ENCODE peak calls at places on chromosome 7, in four cellular contexts. G, L, W and C are unnamed samples.

GRCh38 chr7:151315038-151315655 is 26.5 kb upstream of the NUB1 start:
- DNase-seq in G (peak; percentile 85), W (peak; percentile 65), L (peak; percentile 35), C (peak; percentile 33)

GRCh38 chr7:136293272-136293671 is 316.1 kb upstream of the MTPN start:
- DNase-seq in L (no peak), W (no peak), G (no peak), C (peak; percentile 8)

GRCh38 chr7:139452948-139453672 is 30.4 kb downstream of the KLRG2 start:
- DNase-seq in G (no peak), W (peak; percentile 80), L (peak; percentile 89), C (no peak)

GRCh38 chr7:35691827-35692307 is 3.1 kb downstream of the HERPUD2 start:
- DNase-seq in L (no peak), W (peak; percentile 22), G (peak; percentile 28), C (no peak)

GRCh38 chr7:44394636-44395035 is 69.2 kb upstream of the CAMK2B start:
- DNase-seq in L (no peak), G (no peak), W (no peak), C (no peak)

GRCh38 chr7:120370954-120371353 is 98.0 kb downstream of the KCND2 start:
- DNase-seq in W (no peak), G (peak; percentile 4), L (no peak), C (peak; percentile 10)

GRCh38 chr7:5635461-5636445 is 145.7 kb downstream of the RNF216 start:
- DNase-seq in L (peak; percentile 21), W (no peak), G (no peak), C (no peak)

GRCh38 chr7:24828871-24829661 is 71.8 kb upstream of the GSDME start:
- DNase-seq in L (peak; percentile 58), W (no peak), G (peak; percentile 17), C (no peak)

GRCh38 chr7:105648561-105649401 is 67.5 kb upstream of the EFCAB10 start:
- DNase-seq in W (no peak), L (peak; percentile 13), G (peak; percentile 48), C (no peak)

GRCh38 chr7:106050002-106050742 is 61.9 kb downstream of the SYPL1 start:
- DNase-seq in G (peak; percentile 55), W (peak; percentile 59), L (peak; percentile 40), C (no peak)

GRCh38 chr7:134699871-134700270 is 53.2 kb downstream of the BPGM start:
- DNase-seq in W (no peak), L (peak; percentile 77), G (no peak), C (no peak)

GRCh38 chr7:10643545-10643944 is 330.1 kb upstream of the PHF14 start:
- DNase-seq in W (no peak), L (no peak), G (no peak), C (no peak)

GRCh38 chr7:110964770-110965169 is 126.2 kb upstream of the LRRN3 start:
- DNase-seq in G (no peak), W (peak; percentile 13), L (peak; percentile 73), C (no peak)

GRCh38 chr7:46752881-46753366 is 829.0 kb downstream of the TNS3 start:
- DNase-seq in G (no peak), L (peak; percentile 92), W (peak; percentile 77), C (no peak)

GRCh38 chr7:23662124-23662982 is 17.6 kb upstream of the FAM221A start:
- DNase-seq in W (peak; percentile 13), L (peak; percentile 69), G (no peak), C (no peak)

GRCh38 chr7:104228442-104228841 is 20.6 kb upstream of the ORC5 start:
- DNase-seq in L (no peak), W (no peak), G (no peak), C (no peak)

GRCh38 chr7:117012284-117013174 is 59.2 kb downstream of the ST7 start:
- DNase-seq in G (peak; percentile 11), W (peak; percentile 66), L (peak; percentile 36), C (peak; percentile 40)

GRCh38 chr7:38507379-38507778 is 123.8 kb downstream of the AMPH start:
- DNase-seq in L (peak; percentile 3), W (peak; percentile 34), G (no peak), C (no peak)

GRCh38 chr7:31114593-31115343 is 62.7 kb downstream of the ADCYAP1R1 start:
- DNase-seq in W (peak; percentile 44), G (peak; percentile 68), L (peak; percentile 54), C (no peak)

GRCh38 chr7:159030490-159031134 is 114.1 kb downstream of the VIPR2 start:
- DNase-seq in W (no peak), G (peak; percentile 83), L (no peak), C (no peak)

GRCh38 chr7:117446220-117446815 is 19.0 kb upstream of the ASZ1 start:
- DNase-seq in W (no peak), G (no peak), L (no peak), C (no peak)

GRCh38 chr7:106021211-106022067 is 58.4 kb downstream of the CDHR3 start:
- DNase-seq in G (no peak), W (peak; percentile 27), L (no peak), C (no peak)

GRCh38 chr7:65254061-65254460 is 119.6 kb upstream of the ZNF92 start:
- DNase-seq in G (no peak), W (no peak), L (no peak), C (no peak)

GRCh38 chr7:24548390-24548789 is 24.9 kb upstream of the PALS2 start:
- DNase-seq in L (no peak), G (no peak), W (no peak), C (no peak)

GRCh38 chr7:136956232-136956631 is 87.8 kb downstream of the CHRM2 start:
- DNase-seq in G (no peak), L (peak; percentile 85), W (peak; percentile 87), C (no peak)

GRCh38 chr7:5469375-5470166 is 45.9 kb upstream of the TNRC18 start:
- DNase-seq in L (no peak), W (no peak), G (no peak), C (no peak)

GRCh38 chr7:138243430-138243829 is 167.2 kb downstream of the AKR1D1 start:
- DNase-seq in L (peak; percentile 70), G (peak; percentile 65), W (no peak), C (no peak)

GRCh38 chr7:75739796-75740672 is 1.3 kb upstream of the HIP1 start:
- DNase-seq in W (peak; percentile 62), L (no peak), G (no peak), C (no peak)

GRCh38 chr7:113159746-113160339 is 41.5 kb upstream of the SMIM30 start:
- DNase-seq in G (peak; percentile 50), W (peak; percentile 45), L (peak; percentile 25), C (no peak)

GRCh38 chr7:96218844-96219243 is 103.1 kb downstream of the SLC25A13 start:
- DNase-seq in W (no peak), L (no peak), G (no peak), C (no peak)

GRCh38 chr7:5232485-5232837 is 42.4 kb downstream of the WIPI2 start:
- DNase-seq in W (no peak), L (no peak), G (no peak), C (no peak)

GRCh38 chr7:20064974-20065862 is 152.0 kb downstream of the MACC1 start:
- DNase-seq in W (peak; percentile 12), L (peak; percentile 98), G (peak; percentile 18), C (peak; percentile 19)

GRCh38 chr7:129617607-129618006 is 6.1 kb downstream of the NRF1 start:
- DNase-seq in G (no peak), W (peak; percentile 29), L (no peak), C (no peak)

GRCh38 chr7:128053991-128054390 is 22.8 kb upstream of the LRRC4 start:
- DNase-seq in W (no peak), G (no peak), L (no peak), C (no peak)
- TF ChIP-seq CTCF in W (no peak), G (no peak), L (no peak), C (no peak)

GRCh38 chr7:181738-182137 is 10.6 kb upstream of the FAM20C start:
- DNase-seq in G (no peak), L (no peak), W (no peak), C (no peak)

GRCh38 chr7:176786-177185 is 15.6 kb upstream of the FAM20C start:
- DNase-seq in W (no peak), L (no peak), G (no peak), C (no peak)

GRCh38 chr7:179948-180694 is 12.2 kb upstream of the FAM20C start:
- DNase-seq in G (no peak), L (no peak), W (no peak), C (no peak)

GRCh38 chr7:178444-178843 is 13.9 kb upstream of the FAM20C start:
- DNase-seq in L (no peak), G (no peak), W (no peak), C (no peak)

GRCh38 chr7:179209-179681 is 13.1 kb upstream of the FAM20C start:
- DNase-seq in L (no peak), G (no peak), W (no peak), C (no peak)
- H3K27me3 ChIP-seq in L (no peaks in the 10 kb centered on the region), G (peaks cover 3% of the 10 kb centered on the region), W (peaks cover 16% of the 10 kb centered on the region), C (no peaks in the 10 kb centered on the region)

GRCh38 chr7:69411018-69411417 is 187.3 kb upstream of the AUTS2 start:
- DNase-seq in W (no peak), L (no peak), G (no peak), C (no peak)

GRCh38 chr7:69414555-69414954 is 183.7 kb upstream of the AUTS2 start:
- DNase-seq in W (no peak), L (no peak), G (no peak), C (no peak)

GRCh38 chr7:69411466-69411865 is 186.8 kb upstream of the AUTS2 start:
- DNase-seq in W (no peak), L (no peak), G (no peak), C (no peak)

GRCh38 chr7:69412331-69413146 is 185.7 kb upstream of the AUTS2 start:
- DNase-seq in G (peak; percentile 87), L (peak; percentile 87), W (no peak), C (peak; percentile 33)
- TF ChIP-seq CTCF in G (no peak), L (no peak), W (no peak), C (no peak)

DNA sequence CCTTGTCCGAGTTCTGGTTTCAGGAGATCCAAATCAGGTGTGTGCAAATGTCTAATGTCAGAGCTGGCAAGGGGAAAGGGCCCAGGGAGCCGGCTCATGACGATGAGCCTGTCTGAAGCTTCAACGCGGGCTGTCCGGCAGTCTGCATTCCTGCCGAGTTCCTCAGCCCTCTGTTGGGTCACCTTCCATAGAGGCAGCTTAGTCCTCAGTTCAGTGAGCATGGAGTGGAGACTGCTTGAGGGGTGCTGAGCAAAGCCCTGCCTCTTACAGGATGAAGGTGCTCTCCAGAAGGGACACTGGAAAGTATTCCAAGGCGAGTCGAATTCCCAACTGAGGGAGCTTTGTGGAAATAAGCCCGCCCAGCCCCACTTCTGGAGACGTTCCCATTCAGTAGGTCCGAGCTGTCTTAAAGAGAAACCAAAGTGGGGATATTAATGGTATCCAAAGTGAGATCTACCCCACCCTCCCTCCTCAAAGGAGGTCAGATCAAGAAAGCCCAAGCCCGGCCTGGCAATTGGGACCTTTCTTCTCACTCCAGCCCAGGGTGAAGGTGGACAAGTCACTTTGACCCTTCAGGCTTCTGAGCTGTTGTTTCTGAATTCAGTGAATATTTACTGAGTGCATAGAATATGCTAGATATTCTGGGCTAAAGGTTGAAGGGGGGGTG is 3.3 kb downstream of the EGFR start:
- DNase-seq in G (no peak), W (no peak), L (peak; percentile 77), C (no peak)
- H3K27me3 ChIP-seq in G (no peaks in the 10 kb centered on the region), W (no peaks in the 10 kb centered on the region), L (no peaks in the 10 kb centered on the region), C (no peaks in the 10 kb centered on the region)

GRCh38 chr7:140996-141395 is 51.4 kb upstream of the FAM20C start:
- DNase-seq in G (no peak), L (no peak), W (no peak), C (no peak)
- TF ChIP-seq CTCF in G (no peak), L (no peak), W (no peak), C (no peak)